ENCODE peak calls at places on chromosomes 2 and 18, in eight cellular contexts. S is stimulated activated naive CD8-positive, alpha-beta T cell treated with anti-CD3 and anti-CD28 coated beads, Interleukin-15, amount 100 ng/mL, for 72 hours; A is activated CD8-positive, alpha-beta memory T cell treated with anti-CD3 and anti-CD28 coated beads for 24 hours; I is RKO; O is iPS-NIHi11; K is nephron progenitor cell; X is heart right ventricle; G is stimulated activated CD8-positive, alpha-beta memory T cell treated with anti-CD3 and anti-CD28 coated beads, Interleukin-2, amount 100 ng/mL, for 48 hours. E is an unnamed sample.

GRCh38 chr2:64052468-64053241 is 33.4 kb upstream of the VPS54 start:
- DNase-seq in S (no peak), A (no peak), I (no peak), O (no peak), K (no peak), X (no peak), G (no peak), E (no peak)

GRCh38 chr2:183455056-183455455 is 330.8 kb downstream of the NUP35 start:
- DNase-seq in S (no peak), A (no peak), I (no peak), O (no peak), K (no peak), X (no peak), G (no peak), E (no peak)

GRCh38 chr2:144154205-144154604 is 365.7 kb downstream of the ZEB2 start:
- DNase-seq in S (no peak), A (no peak), I (no peak), O (no peak), K (no peak), X (no peak), G (no peak), E (no peak)

GRCh38 chr2:229675569-229675968 is 38.8 kb downstream of the DNER start:
- DNase-seq in S (no peak), A (no peak), I (no peak), O (no peak), K (peak), X (no peak), G (no peak), E (peak)

GRCh38 chr2:145411493-145411892 is 891.6 kb upstream of the ZEB2 start:
- DNase-seq in S (peak), A (no peak), I (no peak), O (no peak), K (no peak), X (no peak), G (no peak), E (no peak)

GRCh38 chr2:110858135-110858737 is 125.9 kb downstream of the ACOXL start:
- DNase-seq in S (peak), A (no peak), I (no peak), O (no peak), K (no peak), X (no peak), G (peak), E (no peak)

GRCh38 chr2:65431417-65432226 is 777 bp downstream of the SPRED2 start:
- DNase-seq in S (peak), A (peak), I (peak), O (peak), K (peak), X (peak), G (peak), E (no peak)

GRCh38 chr2:106566050-106566449 is 78.9 kb downstream of the CD8B2 start:
- DNase-seq in S (no peak), A (peak), I (peak), O (no peak), K (no peak), X (no peak), G (peak), E (no peak)

GRCh38 chr2:108363900-108364225 is 13.9 kb upstream of the SULT1C4 start:
- DNase-seq in S (no peak), A (no peak), I (no peak), O (no peak), K (no peak), X (no peak), G (no peak), E (no peak)

GRCh38 chr18:35915056-35915455 is 57.4 kb upstream of the RMP24 start:
- DNase-seq in S (no peak), A (no peak), I (no peak), O (no peak), K (no peak), X (no peak), G (no peak), E (no peak)

GRCh38 chr18:77062518-77063003 is 70.0 kb downstream of the MBP start:
- DNase-seq in S (peak), A (peak), I (no peak), O (no peak), K (no peak), X (no peak), G (no peak), E (no peak)

GRCh38 chr2:238019962-238020361 is 40.8 kb upstream of the SCLY start:
- DNase-seq in S (no peak), A (peak), I (no peak), O (no peak), K (no peak), X (no peak), G (no peak), E (peak)

GRCh38 chr2:174634130-174635014 is 36.8 kb upstream of the WIPF1 start:
- DNase-seq in S (peak), A (peak), I (no peak), O (no peak), K (no peak), X (no peak), G (no peak), E (no peak)

GRCh38 chr18:46268662-46269061 is 164.5 kb downstream of the HAUS1 start:
- DNase-seq in S (no peak), A (no peak), I (no peak), O (no peak), K (no peak), X (peak), G (no peak), E (no peak)

GRCh38 chr2:240400319-240401161 is 34.9 kb upstream of the GPC1 start:
- DNase-seq in S (no peak), A (no peak), I (no peak), O (no peak), K (no peak), X (no peak), G (no peak), E (peak)

GRCh38 chr2:164843346-164843841 is 1.8 kb upstream of the COBLL1 start:
- DNase-seq in S (no peak), A (no peak), I (no peak), O (no peak), K (no peak), X (no peak), G (no peak), E (no peak)

GRCh38 chr18:37487400-37487831 is 78.2 kb downstream of the CELF4 start:
- DNase-seq in S (no peak), A (no peak), I (no peak), O (no peak), K (peak), X (no peak), G (no peak), E (no peak)

GRCh38 chr2:11506611-11506969 is 27.3 kb upstream of the GREB1 start:
- DNase-seq in S (no peak), A (no peak), I (no peak), O (no peak), K (no peak), X (no peak), G (no peak), E (no peak)

E was measured in osteocyte.